ENCODE peak calls at places on chromosomes 3 and 15, in eight cellular contexts. One of them, this sample, is unnamed.

GRCh38 chr3:5210926-5211325 is 23.4 kb downstream of the EDEM1 start:
- DNase-seq in HFFc6: no peak
- DNase-seq in fibroblast of pulmonary artery: no peak
- DNase-seq in NB4: no peak
- DNase-seq in GM19239: no peak
- DNase-seq in stimulated activated CD8-positive, alpha-beta memory T cell treated with anti-CD3 and anti-CD28 coated beads, Interleukin-4, amount 100 ng/mL, for 24 hours: no peak
- DNase-seq in retinal pigment epithelial cell: no peak
- DNase-seq in activated CD4-positive, alpha-beta T cell treated with anti-CD3 and anti-CD28 coated beads, Interleukin-2, amount 10 ng/mL, durations not matched to agents 7 days and 5 days: no peak
- DNase-seq in this sample: no peak

GRCh38 chr15:67259806-67260205 is 5.2 kb downstream of the IQCH start:
- DNase-seq in HFFc6: no peak
- DNase-seq in fibroblast of pulmonary artery: no peak
- DNase-seq in NB4: no peak
- DNase-seq in GM19239: no peak
- DNase-seq in stimulated activated CD8-positive, alpha-beta memory T cell treated with anti-CD3 and anti-CD28 coated beads, Interleukin-4, amount 100 ng/mL, for 24 hours: no peak
- DNase-seq in retinal pigment epithelial cell: no peak
- DNase-seq in activated CD4-positive, alpha-beta T cell treated with anti-CD3 and anti-CD28 coated beads, Interleukin-2, amount 10 ng/mL, durations not matched to agents 7 days and 5 days: no peak
- DNase-seq in this sample: no peak

GRCh38 chr15:99931703-99932603 is 198.7 kb upstream of the LYSMD4 start:
- DNase-seq in HFFc6: no peak
- DNase-seq in fibroblast of pulmonary artery: no peak
- DNase-seq in NB4: no peak
- DNase-seq in GM19239: no peak
- DNase-seq in stimulated activated CD8-positive, alpha-beta memory T cell treated with anti-CD3 and anti-CD28 coated beads, Interleukin-4, amount 100 ng/mL, for 24 hours: no peak
- DNase-seq in retinal pigment epithelial cell: no peak
- DNase-seq in activated CD4-positive, alpha-beta T cell treated with anti-CD3 and anti-CD28 coated beads, Interleukin-2, amount 10 ng/mL, durations not matched to agents 7 days and 5 days: no peak
- DNase-seq in this sample: peak; percentile 23

GRCh38 chr3:186165331-186165730 is 56.4 kb upstream of the ETV5 start:
- DNase-seq in HFFc6: no peak
- DNase-seq in fibroblast of pulmonary artery: no peak
- DNase-seq in NB4: no peak
- DNase-seq in GM19239: no peak
- DNase-seq in stimulated activated CD8-positive, alpha-beta memory T cell treated with anti-CD3 and anti-CD28 coated beads, Interleukin-4, amount 100 ng/mL, for 24 hours: no peak
- DNase-seq in retinal pigment epithelial cell: no peak
- DNase-seq in activated CD4-positive, alpha-beta T cell treated with anti-CD3 and anti-CD28 coated beads, Interleukin-2, amount 10 ng/mL, durations not matched to agents 7 days and 5 days: no peak
- DNase-seq in this sample: no peak

GRCh38 chr3:78751266-78751665 is 1016.5 kb downstream of the ROBO1 start:
- DNase-seq in HFFc6: no peak
- DNase-seq in fibroblast of pulmonary artery: no peak
- DNase-seq in NB4: no peak
- DNase-seq in GM19239: no peak
- DNase-seq in stimulated activated CD8-positive, alpha-beta memory T cell treated with anti-CD3 and anti-CD28 coated beads, Interleukin-4, amount 100 ng/mL, for 24 hours: no peak
- DNase-seq in retinal pigment epithelial cell: no peak
- DNase-seq in activated CD4-positive, alpha-beta T cell treated with anti-CD3 and anti-CD28 coated beads, Interleukin-2, amount 10 ng/mL, durations not matched to agents 7 days and 5 days: no peak
- DNase-seq in this sample: no peak

GRCh38 chr3:31534036-31534435 is 1.3 kb downstream of the STT3B start:
- DNase-seq in HFFc6: peak; percentile 2
- DNase-seq in fibroblast of pulmonary artery: peak; percentile 20
- DNase-seq in NB4: peak; percentile 69
- DNase-seq in GM19239: peak; percentile 3
- DNase-seq in stimulated activated CD8-positive, alpha-beta memory T cell treated with anti-CD3 and anti-CD28 coated beads, Interleukin-4, amount 100 ng/mL, for 24 hours: no peak
- DNase-seq in retinal pigment epithelial cell: no peak
- DNase-seq in activated CD4-positive, alpha-beta T cell treated with anti-CD3 and anti-CD28 coated beads, Interleukin-2, amount 10 ng/mL, durations not matched to agents 7 days and 5 days: peak; percentile 12
- DNase-seq in this sample: no peak

GRCh38 chr15:39999538-39999937 is 39.4 kb downstream of the SRP14 start:
- DNase-seq in HFFc6: no peak
- DNase-seq in fibroblast of pulmonary artery: no peak
- DNase-seq in NB4: no peak
- DNase-seq in GM19239: no peak
- DNase-seq in stimulated activated CD8-positive, alpha-beta memory T cell treated with anti-CD3 and anti-CD28 coated beads, Interleukin-4, amount 100 ng/mL, for 24 hours: no peak
- DNase-seq in retinal pigment epithelial cell: no peak
- DNase-seq in activated CD4-positive, alpha-beta T cell treated with anti-CD3 and anti-CD28 coated beads, Interleukin-2, amount 10 ng/mL, durations not matched to agents 7 days and 5 days: no peak
- DNase-seq in this sample: no peak

GRCh38 chr3:127750226-127751031 is 71.9 kb downstream of the MGLL start:
- DNase-seq in HFFc6: peak; percentile 84
- DNase-seq in fibroblast of pulmonary artery: peak; percentile 72
- DNase-seq in NB4: peak; percentile 82
- DNase-seq in GM19239: no peak
- DNase-seq in stimulated activated CD8-positive, alpha-beta memory T cell treated with anti-CD3 and anti-CD28 coated beads, Interleukin-4, amount 100 ng/mL, for 24 hours: no peak
- DNase-seq in retinal pigment epithelial cell: peak; percentile 31
- DNase-seq in activated CD4-positive, alpha-beta T cell treated with anti-CD3 and anti-CD28 coated beads, Interleukin-2, amount 10 ng/mL, durations not matched to agents 7 days and 5 days: no peak
- DNase-seq in this sample: peak; percentile 88

GRCh38 chr3:183490211-183490601 is 61.8 kb upstream of the MCF2L2 start:
- DNase-seq in HFFc6: no peak
- DNase-seq in fibroblast of pulmonary artery: no peak
- DNase-seq in NB4: no peak
- DNase-seq in GM19239: no peak
- DNase-seq in stimulated activated CD8-positive, alpha-beta memory T cell treated with anti-CD3 and anti-CD28 coated beads, Interleukin-4, amount 100 ng/mL, for 24 hours: no peak
- DNase-seq in retinal pigment epithelial cell: no peak
- DNase-seq in activated CD4-positive, alpha-beta T cell treated with anti-CD3 and anti-CD28 coated beads, Interleukin-2, amount 10 ng/mL, durations not matched to agents 7 days and 5 days: no peak
- DNase-seq in this sample: no peak

GRCh38 chr15:39128746-39129145 is 452.1 kb upstream of the THBS1 start:
- DNase-seq in HFFc6: no peak
- DNase-seq in fibroblast of pulmonary artery: no peak
- DNase-seq in NB4: no peak
- DNase-seq in GM19239: no peak
- DNase-seq in stimulated activated CD8-positive, alpha-beta memory T cell treated with anti-CD3 and anti-CD28 coated beads, Interleukin-4, amount 100 ng/mL, for 24 hours: no peak
- DNase-seq in retinal pigment epithelial cell: no peak
- DNase-seq in activated CD4-positive, alpha-beta T cell treated with anti-CD3 and anti-CD28 coated beads, Interleukin-2, amount 10 ng/mL, durations not matched to agents 7 days and 5 days: no peak
- DNase-seq in this sample: peak; percentile 20

GRCh38 chr15:100768501-100768931 is 111.1 kb upstream of the ALDH1A3 start:
- DNase-seq in HFFc6: no peak
- DNase-seq in fibroblast of pulmonary artery: no peak
- DNase-seq in NB4: no peak
- DNase-seq in GM19239: no peak
- DNase-seq in stimulated activated CD8-positive, alpha-beta memory T cell treated with anti-CD3 and anti-CD28 coated beads, Interleukin-4, amount 100 ng/mL, for 24 hours: no peak
- DNase-seq in retinal pigment epithelial cell: no peak
- DNase-seq in activated CD4-positive, alpha-beta T cell treated with anti-CD3 and anti-CD28 coated beads, Interleukin-2, amount 10 ng/mL, durations not matched to agents 7 days and 5 days: no peak
- DNase-seq in this sample: no peak

GRCh38 chr3:27485853-27486252 is 1.7 kb upstream of the SLC4A7 start:
- DNase-seq in HFFc6: no peak
- DNase-seq in fibroblast of pulmonary artery: no peak
- DNase-seq in NB4: no peak
- DNase-seq in GM19239: no peak
- DNase-seq in stimulated activated CD8-positive, alpha-beta memory T cell treated with anti-CD3 and anti-CD28 coated beads, Interleukin-4, amount 100 ng/mL, for 24 hours: no peak
- DNase-seq in retinal pigment epithelial cell: no peak
- DNase-seq in activated CD4-positive, alpha-beta T cell treated with anti-CD3 and anti-CD28 coated beads, Interleukin-2, amount 10 ng/mL, durations not matched to agents 7 days and 5 days: no peak
- DNase-seq in this sample: no peak

GRCh38 chr3:188389711-188390346 is 235.9 kb downstream of the LPP start:
- DNase-seq in HFFc6: no peak
- DNase-seq in fibroblast of pulmonary artery: no peak
- DNase-seq in NB4: no peak
- DNase-seq in GM19239: peak; percentile 10
- DNase-seq in stimulated activated CD8-positive, alpha-beta memory T cell treated with anti-CD3 and anti-CD28 coated beads, Interleukin-4, amount 100 ng/mL, for 24 hours: peak; percentile 11
- DNase-seq in retinal pigment epithelial cell: no peak
- DNase-seq in activated CD4-positive, alpha-beta T cell treated with anti-CD3 and anti-CD28 coated beads, Interleukin-2, amount 10 ng/mL, durations not matched to agents 7 days and 5 days: peak; percentile 62
- DNase-seq in this sample: no peak

GRCh38 chr15:25469377-25469776 is 30.6 kb upstream of the UBE3A start:
- DNase-seq in HFFc6: peak; percentile 3
- DNase-seq in fibroblast of pulmonary artery: peak; percentile 4
- DNase-seq in NB4: no peak
- DNase-seq in GM19239: no peak
- DNase-seq in stimulated activated CD8-positive, alpha-beta memory T cell treated with anti-CD3 and anti-CD28 coated beads, Interleukin-4, amount 100 ng/mL, for 24 hours: no peak
- DNase-seq in retinal pigment epithelial cell: peak; percentile 59
- DNase-seq in activated CD4-positive, alpha-beta T cell treated with anti-CD3 and anti-CD28 coated beads, Interleukin-2, amount 10 ng/mL, durations not matched to agents 7 days and 5 days: no peak
- DNase-seq in this sample: no peak

GRCh38 chr3:139198929-139199328 is 144.9 kb upstream of the MRPS22 start:
- DNase-seq in HFFc6: peak; percentile 70
- DNase-seq in fibroblast of pulmonary artery: no peak
- DNase-seq in NB4: peak; percentile 47
- DNase-seq in GM19239: no peak
- DNase-seq in stimulated activated CD8-positive, alpha-beta memory T cell treated with anti-CD3 and anti-CD28 coated beads, Interleukin-4, amount 100 ng/mL, for 24 hours: no peak
- DNase-seq in retinal pigment epithelial cell: no peak
- DNase-seq in activated CD4-positive, alpha-beta T cell treated with anti-CD3 and anti-CD28 coated beads, Interleukin-2, amount 10 ng/mL, durations not matched to agents 7 days and 5 days: no peak
- DNase-seq in this sample: no peak

GRCh38 chr15:66650433-66650832 is 51.6 kb upstream of the SMAD6 start:
- DNase-seq in HFFc6: no peak
- DNase-seq in fibroblast of pulmonary artery: no peak
- DNase-seq in NB4: no peak
- DNase-seq in GM19239: no peak
- DNase-seq in stimulated activated CD8-positive, alpha-beta memory T cell treated with anti-CD3 and anti-CD28 coated beads, Interleukin-4, amount 100 ng/mL, for 24 hours: no peak
- DNase-seq in retinal pigment epithelial cell: no peak
- DNase-seq in activated CD4-positive, alpha-beta T cell treated with anti-CD3 and anti-CD28 coated beads, Interleukin-2, amount 10 ng/mL, durations not matched to agents 7 days and 5 days: no peak
- DNase-seq in this sample: peak; percentile 24

GRCh38 chr3:42491876-42492507 is 10.5 kb upstream of the VIPR1 start:
- DNase-seq in HFFc6: no peak
- DNase-seq in fibroblast of pulmonary artery: no peak
- DNase-seq in NB4: no peak
- DNase-seq in GM19239: no peak
- DNase-seq in stimulated activated CD8-positive, alpha-beta memory T cell treated with anti-CD3 and anti-CD28 coated beads, Interleukin-4, amount 100 ng/mL, for 24 hours: no peak
- DNase-seq in retinal pigment epithelial cell: no peak
- DNase-seq in activated CD4-positive, alpha-beta T cell treated with anti-CD3 and anti-CD28 coated beads, Interleukin-2, amount 10 ng/mL, durations not matched to agents 7 days and 5 days: peak; percentile 2
- DNase-seq in this sample: no peak

GRCh38 chr3:58085616-58086015 is 77.4 kb downstream of the FLNB start:
- DNase-seq in HFFc6: no peak
- DNase-seq in fibroblast of pulmonary artery: no peak
- DNase-seq in NB4: no peak
- DNase-seq in GM19239: no peak
- DNase-seq in stimulated activated CD8-positive, alpha-beta memory T cell treated with anti-CD3 and anti-CD28 coated beads, Interleukin-4, amount 100 ng/mL, for 24 hours: no peak
- DNase-seq in retinal pigment epithelial cell: no peak
- DNase-seq in activated CD4-positive, alpha-beta T cell treated with anti-CD3 and anti-CD28 coated beads, Interleukin-2, amount 10 ng/mL, durations not matched to agents 7 days and 5 days: peak; percentile 11
- DNase-seq in this sample: no peak

GRCh38 chr15:84797212-84797611 is 19.9 kb upstream of the ALPK3 start:
- DNase-seq in HFFc6: peak; percentile 77
- DNase-seq in fibroblast of pulmonary artery: peak; percentile 40
- DNase-seq in NB4: no peak
- DNase-seq in GM19239: no peak
- DNase-seq in stimulated activated CD8-positive, alpha-beta memory T cell treated with anti-CD3 and anti-CD28 coated beads, Interleukin-4, amount 100 ng/mL, for 24 hours: no peak
- DNase-seq in retinal pigment epithelial cell: no peak
- DNase-seq in activated CD4-positive, alpha-beta T cell treated with anti-CD3 and anti-CD28 coated beads, Interleukin-2, amount 10 ng/mL, durations not matched to agents 7 days and 5 days: no peak
- DNase-seq in this sample: no peak

GRCh38 chr3:63654931-63655330 is 2.5 kb downstream of the SNTN start:
- DNase-seq in HFFc6: no peak
- DNase-seq in fibroblast of pulmonary artery: no peak
- DNase-seq in NB4: no peak
- DNase-seq in GM19239: no peak
- DNase-seq in stimulated activated CD8-positive, alpha-beta memory T cell treated with anti-CD3 and anti-CD28 coated beads, Interleukin-4, amount 100 ng/mL, for 24 hours: no peak
- DNase-seq in retinal pigment epithelial cell: no peak
- DNase-seq in activated CD4-positive, alpha-beta T cell treated with anti-CD3 and anti-CD28 coated beads, Interleukin-2, amount 10 ng/mL, durations not matched to agents 7 days and 5 days: no peak
- DNase-seq in this sample: no peak

GRCh38 chr3:195259146-195259563 is 11.8 kb downstream of the XXYLT1 start:
- DNase-seq in HFFc6: peak; percentile 49
- DNase-seq in fibroblast of pulmonary artery: no peak
- DNase-seq in NB4: no peak
- DNase-seq in GM19239: no peak
- DNase-seq in stimulated activated CD8-positive, alpha-beta memory T cell treated with anti-CD3 and anti-CD28 coated beads, Interleukin-4, amount 100 ng/mL, for 24 hours: no peak
- DNase-seq in retinal pigment epithelial cell: no peak
- DNase-seq in activated CD4-positive, alpha-beta T cell treated with anti-CD3 and anti-CD28 coated beads, Interleukin-2, amount 10 ng/mL, durations not matched to agents 7 days and 5 days: no peak
- DNase-seq in this sample: no peak

GRCh38 chr3:191641789-191642188 is 180.8 kb downstream of the PYDC2 start:
- DNase-seq in HFFc6: no peak
- DNase-seq in fibroblast of pulmonary artery: no peak
- DNase-seq in NB4: no peak
- DNase-seq in GM19239: no peak
- DNase-seq in stimulated activated CD8-positive, alpha-beta memory T cell treated with anti-CD3 and anti-CD28 coated beads, Interleukin-4, amount 100 ng/mL, for 24 hours: no peak
- DNase-seq in retinal pigment epithelial cell: no peak
- DNase-seq in activated CD4-positive, alpha-beta T cell treated with anti-CD3 and anti-CD28 coated beads, Interleukin-2, amount 10 ng/mL, durations not matched to agents 7 days and 5 days: no peak
- DNase-seq in this sample: no peak

GRCh38 chr3:132535575-132536441 is 61.3 kb upstream of the ACKR4 start:
- DNase-seq in HFFc6: peak; percentile 80
- DNase-seq in fibroblast of pulmonary artery: peak; percentile 93
- DNase-seq in NB4: peak; percentile 78
- DNase-seq in GM19239: peak; percentile 16
- DNase-seq in stimulated activated CD8-positive, alpha-beta memory T cell treated with anti-CD3 and anti-CD28 coated beads, Interleukin-4, amount 100 ng/mL, for 24 hours: peak; percentile 15
- DNase-seq in retinal pigment epithelial cell: peak; percentile 48
- DNase-seq in activated CD4-positive, alpha-beta T cell treated with anti-CD3 and anti-CD28 coated beads, Interleukin-2, amount 10 ng/mL, durations not matched to agents 7 days and 5 days: peak; percentile 65
- DNase-seq in this sample: peak; percentile 54

GRCh38 chr15:36544518-36545383 is 34.7 kb upstream of the CDIN1 start:
- DNase-seq in HFFc6: no peak
- DNase-seq in fibroblast of pulmonary artery: peak; percentile 2
- DNase-seq in NB4: no peak
- DNase-seq in GM19239: no peak
- DNase-seq in stimulated activated CD8-positive, alpha-beta memory T cell treated with anti-CD3 and anti-CD28 coated beads, Interleukin-4, amount 100 ng/mL, for 24 hours: no peak
- DNase-seq in retinal pigment epithelial cell: no peak
- DNase-seq in activated CD4-positive, alpha-beta T cell treated with anti-CD3 and anti-CD28 coated beads, Interleukin-2, amount 10 ng/mL, durations not matched to agents 7 days and 5 days: no peak
- DNase-seq in this sample: no peak

GRCh38 chr15:80682201-80682600 is 12.9 kb upstream of the ABHD17C start:
- DNase-seq in HFFc6: no peak
- DNase-seq in fibroblast of pulmonary artery: no peak
- DNase-seq in NB4: no peak
- DNase-seq in GM19239: no peak
- DNase-seq in stimulated activated CD8-positive, alpha-beta memory T cell treated with anti-CD3 and anti-CD28 coated beads, Interleukin-4, amount 100 ng/mL, for 24 hours: no peak
- DNase-seq in retinal pigment epithelial cell: no peak
- DNase-seq in activated CD4-positive, alpha-beta T cell treated with anti-CD3 and anti-CD28 coated beads, Interleukin-2, amount 10 ng/mL, durations not matched to agents 7 days and 5 days: no peak
- DNase-seq in this sample: no peak

GRCh38 chr15:70247281-70247680 is 149.6 kb upstream of the TLE3 start:
- DNase-seq in HFFc6: no peak
- DNase-seq in fibroblast of pulmonary artery: no peak
- DNase-seq in NB4: no peak
- DNase-seq in GM19239: no peak
- DNase-seq in stimulated activated CD8-positive, alpha-beta memory T cell treated with anti-CD3 and anti-CD28 coated beads, Interleukin-4, amount 100 ng/mL, for 24 hours: no peak
- DNase-seq in retinal pigment epithelial cell: no peak
- DNase-seq in activated CD4-positive, alpha-beta T cell treated with anti-CD3 and anti-CD28 coated beads, Interleukin-2, amount 10 ng/mL, durations not matched to agents 7 days and 5 days: no peak
- DNase-seq in this sample: no peak

GRCh38 chr3:16311960-16312451 is 47.0 kb downstream of the OXNAD1 start:
- DNase-seq in HFFc6: no peak
- DNase-seq in fibroblast of pulmonary artery: peak; percentile 39
- DNase-seq in NB4: peak; percentile 72
- DNase-seq in GM19239: no peak
- DNase-seq in stimulated activated CD8-positive, alpha-beta memory T cell treated with anti-CD3 and anti-CD28 coated beads, Interleukin-4, amount 100 ng/mL, for 24 hours: no peak
- DNase-seq in retinal pigment epithelial cell: no peak
- DNase-seq in activated CD4-positive, alpha-beta T cell treated with anti-CD3 and anti-CD28 coated beads, Interleukin-2, amount 10 ng/mL, durations not matched to agents 7 days and 5 days: peak; percentile 77
- DNase-seq in this sample: no peak

GRCh38 chr3:76470285-76470684 is 569.6 kb upstream of the ROBO2 start:
- DNase-seq in HFFc6: no peak
- DNase-seq in fibroblast of pulmonary artery: peak; percentile 26
- DNase-seq in NB4: no peak
- DNase-seq in GM19239: no peak
- DNase-seq in stimulated activated CD8-positive, alpha-beta memory T cell treated with anti-CD3 and anti-CD28 coated beads, Interleukin-4, amount 100 ng/mL, for 24 hours: no peak
- DNase-seq in retinal pigment epithelial cell: peak; percentile 31
- DNase-seq in activated CD4-positive, alpha-beta T cell treated with anti-CD3 and anti-CD28 coated beads, Interleukin-2, amount 10 ng/mL, durations not matched to agents 7 days and 5 days: no peak
- DNase-seq in this sample: peak; percentile 71

GRCh38 chr15:88872106-88872505 is 23.2 kb downstream of the HAPLN3 start:
- DNase-seq in HFFc6: no peak
- DNase-seq in fibroblast of pulmonary artery: no peak
- DNase-seq in NB4: no peak
- DNase-seq in GM19239: no peak
- DNase-seq in stimulated activated CD8-positive, alpha-beta memory T cell treated with anti-CD3 and anti-CD28 coated beads, Interleukin-4, amount 100 ng/mL, for 24 hours: no peak
- DNase-seq in retinal pigment epithelial cell: no peak
- DNase-seq in activated CD4-positive, alpha-beta T cell treated with anti-CD3 and anti-CD28 coated beads, Interleukin-2, amount 10 ng/mL, durations not matched to agents 7 days and 5 days: no peak
- DNase-seq in this sample: no peak